ENCODE peak calls at places on chromosomes 7 and 10, in six cellular contexts. N is fibroblast of mammary gland, Z is AG10803, U is stomach, V is Peyer's patch, K is breast epithelium. E is an unnamed sample.

GRCh38 chr10:96310359-96310669 is 6.1 kb downstream of the DNTT start:
- DNase-seq in Z (no peak), K (no peak), V (no peak), U (no peak), N (no peak), E (no peak)

GRCh38 chr10:73639286-73639685 is 2.0 kb downstream of the MYOZ1 start:
- DNase-seq in K (no peak), Z (no peak), N (no peak), V (no peak), U (no peak), E (no peak)

GRCh38 chr10:73931767-73932624 is 21.1 kb downstream of the PLAU start:
- DNase-seq in U (peak), V (no peak), Z (no peak), K (peak), N (no peak), E (no peak)

GRCh38 chr10:46223064-46223480 is 63.7 kb upstream of the ANTXRL start:
- DNase-seq in N (no peak), K (no peak), U (peak), Z (no peak), V (no peak), E (no peak)

GRCh38 chr10:110643670-110644597 is at the start of gene RBM20:
- DNase-seq in Z (no peak), U (no peak), K (no peak), V (no peak), N (no peak), E (no peak)

GRCh38 chr7:34354906-34355305 is 303.1 kb upstream of the NPSR1 start:
- DNase-seq in N (no peak), Z (peak), U (no peak), K (no peak), V (no peak), E (peak)

GRCh38 chr7:6545398-6546126 is 5.7 kb downstream of the GRID2IP start:
- DNase-seq in Z (no peak), N (no peak), V (no peak), U (no peak), K (no peak), E (no peak)

GRCh38 chr10:95330966-95331453 is 40.2 kb upstream of the PDLIM1 start:
- DNase-seq in V (no peak), N (no peak), U (no peak), Z (no peak), K (no peak), E (peak)

GRCh38 chr10:3772349-3773222 is 12.4 kb downstream of the KLF6 start:
- DNase-seq in V (no peak), K (no peak), U (no peak), Z (no peak), N (peak), E (no peak)

GRCh38 chr7:40921589-40922315 is 781.1 kb downstream of the INHBA start:
- DNase-seq in N (no peak), Z (no peak), U (no peak), V (no peak), K (peak), E (no peak)

GRCh38 chr7:12436896-12437535 is 33.4 kb upstream of the VWDE start:
- DNase-seq in V (no peak), K (no peak), Z (peak), U (no peak), N (peak), E (no peak)
- TF ChIP-seq CTCF in V (no peak), K (no peak), Z (no peak), U (no peak), N (peak), E (no peak)

GRCh38 chr7:128941323-128941890 is 3.7 kb downstream of the IRF5 start:
- DNase-seq in U (no peak), N (no peak), K (no peak), Z (no peak), V (no peak), E (no peak)

GRCh38 chr7:128944487-128945236 is 6.9 kb downstream of the IRF5 start:
- DNase-seq in Z (no peak), U (no peak), V (no peak), N (no peak), K (no peak), E (no peak)

GRCh38 chr7:128939861-128940410 is 2.2 kb downstream of the IRF5 start:
- DNase-seq in Z (no peak), N (no peak), K (no peak), U (no peak), V (peak), E (no peak)

GRCh38 chr7:128940494-128941322 is 3.0 kb downstream of the IRF5 start:
- DNase-seq in K (no peak), V (peak), U (peak), N (no peak), Z (no peak), E (no peak)

DNA sequence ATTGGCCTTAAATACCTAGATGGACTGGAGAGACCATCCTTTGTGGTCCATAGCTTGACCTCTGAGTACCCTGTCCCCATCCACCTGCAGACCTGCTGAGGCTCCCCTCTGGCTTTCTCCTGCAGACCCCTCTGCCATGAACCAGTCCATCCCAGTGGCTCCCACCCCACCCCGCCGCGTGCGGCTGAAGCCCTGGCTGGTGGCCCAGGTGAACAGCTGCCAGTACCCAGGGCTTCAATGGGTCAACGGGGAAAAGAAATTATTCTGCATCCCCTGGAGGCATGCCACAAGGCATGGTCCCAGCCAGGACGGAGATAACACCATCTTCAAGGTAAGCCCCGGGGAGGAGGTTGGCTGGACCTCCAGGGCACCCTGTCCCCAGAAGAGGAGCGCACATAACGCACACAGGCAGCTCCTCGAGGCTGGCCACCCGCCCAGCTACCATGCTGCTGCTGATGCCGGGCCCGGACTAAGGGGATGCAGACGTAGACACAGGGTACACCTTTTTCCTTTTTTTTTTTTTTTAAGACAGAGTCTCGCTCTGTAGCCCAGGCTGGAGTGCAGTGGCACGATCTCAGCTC is 4.3 kb downstream of the IRF5 start:
- DNase-seq in V (no peak), K (no peak), N (no peak), Z (no peak), U (no peak), E (no peak)
- H3K4me3 ChIP-seq in V (no peak), K (no peak), N (no peak), Z (no peak), U (no peak), E (no peak)

GRCh38 chr7:158815046-158815445 is 14.3 kb downstream of the ESYT2 start:
- DNase-seq in V (no peak), U (no peak), K (no peak), Z (peak), N (peak), E (peak)

GRCh38 chr7:158815471-158816128 is 13.7 kb downstream of the ESYT2 start:
- DNase-seq in N (peak), Z (peak), U (no peak), V (no peak), K (no peak), E (no peak)

GRCh38 chr7:158816271-158816670 is 13.0 kb downstream of the ESYT2 start:
- DNase-seq in K (no peak), U (no peak), N (no peak), V (no peak), Z (peak), E (peak)

GRCh38 chr7:158818325-158819213 is 10.7 kb downstream of the ESYT2 start:
- DNase-seq in Z (peak), U (peak), V (peak), N (peak), K (peak), E (peak)

DNA sequence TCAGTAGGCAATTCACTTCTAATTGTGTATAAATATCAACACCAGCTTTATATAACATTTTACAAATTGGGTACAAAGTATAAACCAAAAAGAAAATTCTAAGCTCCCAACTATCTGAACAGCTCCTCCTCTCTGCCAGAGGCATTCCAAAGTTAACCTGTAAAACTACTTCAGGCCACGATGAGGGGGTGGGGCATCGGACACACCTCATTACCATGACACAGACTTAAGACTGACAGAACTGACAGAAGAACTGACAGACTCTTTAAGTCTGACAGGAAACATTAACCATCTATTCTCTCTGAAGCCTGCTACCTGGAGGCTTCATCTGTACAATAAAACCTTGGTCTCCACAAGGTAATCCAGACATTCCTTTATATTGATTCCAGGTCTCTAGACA is 12.3 kb downstream of the ESYT2 start:
- DNase-seq in K (peak), Z (no peak), N (no peak), V (no peak), U (peak), E (no peak)
- TF ChIP-seq CTCF in K (no peak), Z (no peak), N (no peak), V (no peak), U (no peak), E (no peak)

GRCh38 chr7:47573758-47574472 is 8.0 kb downstream of the TNS3 start:
- DNase-seq in K (peak), N (peak), V (no peak), U (peak), Z (peak), E (peak)

GRCh38 chr7:47576909-47577255 is 5.0 kb downstream of the TNS3 start:
- DNase-seq in K (no peak), Z (no peak), U (peak), N (no peak), V (no peak), E (no peak)

GRCh38 chr7:47572939-47573757 is 8.8 kb downstream of the TNS3 start:
- DNase-seq in V (no peak), K (no peak), N (no peak), Z (no peak), U (peak), E (no peak)

GRCh38 chr7:47576031-47576908 is 5.6 kb downstream of the TNS3 start:
- DNase-seq in K (peak), N (peak), Z (peak), U (peak), V (peak), E (peak)

DNA sequence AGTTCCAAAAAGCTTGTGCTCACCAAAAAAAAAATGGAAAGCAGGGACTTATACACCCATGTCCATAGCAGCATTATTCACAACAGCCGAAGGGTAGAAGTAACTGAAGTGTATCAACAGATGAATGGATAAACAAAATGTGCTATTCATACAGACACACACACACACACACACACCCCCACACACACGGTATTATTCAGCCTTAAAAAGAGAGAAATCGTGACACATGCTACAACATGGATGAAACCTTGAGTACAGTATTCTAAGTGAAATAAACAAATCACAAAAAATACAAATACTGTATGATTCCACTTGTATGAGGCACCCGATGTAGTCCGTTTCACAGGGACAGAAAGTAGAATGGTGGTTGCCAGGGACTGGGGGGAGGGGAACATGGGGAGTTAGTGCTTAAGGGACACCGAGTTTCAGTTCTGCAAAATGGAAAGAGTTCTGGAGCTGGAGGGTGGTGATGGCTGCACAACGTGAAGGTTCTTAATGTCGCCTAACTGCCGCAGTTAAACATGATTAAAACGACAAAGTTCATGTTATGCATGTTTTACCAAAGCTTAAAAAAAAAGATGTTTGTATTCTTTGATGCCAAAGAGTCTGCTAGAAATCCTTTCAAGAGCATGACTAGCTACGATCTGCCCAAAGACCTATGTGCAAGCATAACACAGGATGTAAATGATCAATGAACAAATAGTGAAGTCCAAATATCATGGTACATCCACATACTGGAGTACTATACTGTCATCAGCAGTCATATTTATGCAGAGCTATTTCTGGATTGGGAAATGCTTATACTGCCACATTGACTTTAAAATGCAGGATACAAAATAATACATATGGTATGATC is 7.2 kb downstream of the TNS3 start:
- DNase-seq in N (no peak), Z (no peak), U (peak), V (peak), K (no peak), E (no peak)
- H3K4me3 ChIP-seq in N (no peak), Z (peak), U (no peak), V (no peak), K (no peak), E (no peak)

DNA sequence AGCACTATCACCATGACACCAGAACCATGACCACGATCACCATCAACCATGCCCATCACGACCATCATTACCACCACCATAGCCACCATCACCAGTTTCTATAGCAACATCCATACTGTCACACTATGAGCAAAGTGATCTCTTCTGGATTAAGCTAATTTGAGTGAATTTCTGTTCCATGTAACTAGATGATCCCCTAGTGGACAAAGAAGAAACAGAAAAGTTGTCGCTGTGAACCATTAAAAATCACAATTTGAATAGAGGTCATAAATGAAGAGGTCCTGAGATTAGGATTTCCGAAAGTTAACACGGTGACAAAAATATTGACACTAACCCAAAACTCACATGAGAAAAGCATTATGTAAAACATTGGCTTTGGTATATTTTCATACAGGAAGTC is 77.6 kb downstream of the CLRN3 start:
- DNase-seq in N (no peak), Z (no peak), K (no peak), V (no peak), U (no peak), E (no peak)
- TF ChIP-seq CTCF in N (no peak), Z (peak), K (no peak), V (no peak), U (no peak), E (no peak)

E was measured in fibroblast of the aortic adventitia.